ENCODE peak calls at places on chromosomes 3 and 15, in eight cellular contexts. M, W, T, R, U, Y, N and Z are unnamed samples.

GRCh38 chr3:172859035-172859434 is 108.5 kb downstream of the ECT2 start:
- DNase-seq in Y (peak), W (peak), M (no peak), N (no peak), R (no peak), T (no peak), U (peak), Z (no peak)

GRCh38 chr3:45958333-45958791 is 15.1 kb downstream of the CXCR6 start:
- DNase-seq in N (no peak), U (peak), W (peak), T (no peak), M (no peak), Y (no peak), R (no peak), Z (peak)

GRCh38 chr3:49385617-49386016 is 26.2 kb downstream of the RHOA start:
- DNase-seq in U (no peak), R (no peak), T (no peak), Y (no peak), M (no peak), W (no peak), N (no peak), Z (no peak)

GRCh38 chr3:62708642-62709041 is 166.6 kb downstream of the CADPS start:
- DNase-seq in N (no peak), R (no peak), M (peak), W (no peak), U (no peak), Y (peak), T (no peak), Z (no peak)

GRCh38 chr3:117920240-117920923 is 1114.3 kb downstream of the IGSF11 start:
- DNase-seq in T (no peak), M (no peak), W (no peak), N (no peak), Y (peak), R (no peak), U (peak), Z (no peak)

GRCh38 chr3:195173696-195174095 is 97.3 kb downstream of the XXYLT1 start:
- DNase-seq in T (no peak), M (no peak), U (peak), R (no peak), Y (no peak), W (no peak), N (no peak), Z (no peak)

GRCh38 chr3:173583496-173583895 is 186.0 kb downstream of the NLGN1 start:
- DNase-seq in N (no peak), W (no peak), Y (peak), U (peak), R (no peak), T (no peak), M (peak), Z (no peak)

GRCh38 chr3:46935168-46935858 is 41.2 kb downstream of the CCDC12 start:
- DNase-seq in Y (peak), U (peak), R (no peak), M (peak), N (peak), W (peak), T (peak), Z (peak)

GRCh38 chr3:78879516-78879860 is 888.3 kb downstream of the ROBO1 start:
- DNase-seq in M (no peak), T (no peak), Y (peak), N (no peak), U (no peak), W (no peak), R (no peak), Z (no peak)

GRCh38 chr3:120497318-120497717 is 46.5 kb upstream of the FSTL1 start:
- DNase-seq in R (no peak), N (no peak), U (peak), Y (no peak), T (peak), W (peak), M (no peak), Z (peak)

GRCh38 chr3:58329150-58329921 is 3.4 kb upstream of the PXK start:
- DNase-seq in M (no peak), T (no peak), N (no peak), Y (no peak), R (no peak), U (no peak), W (no peak), Z (no peak)

GRCh38 chr15:38683382-38684242 is 119.0 kb upstream of the RASGRP1 start:
- DNase-seq in R (peak), M (peak), N (peak), Y (peak), T (peak), U (peak), W (peak), Z (peak)

GRCh38 chr15:54518145-54518941 is 540.1 kb downstream of the UNC13C start:
- DNase-seq in U (no peak), W (no peak), M (no peak), Y (no peak), N (no peak), T (no peak), R (no peak), Z (no peak)

GRCh38 chr3:447671-448070 is 251.1 kb downstream of the CHL1 start:
- DNase-seq in R (no peak), U (no peak), N (no peak), T (no peak), M (no peak), Y (no peak), W (no peak), Z (no peak)

GRCh38 chr3:24487325-24488242 is 7.1 kb downstream of the THRB start:
- DNase-seq in U (no peak), T (peak), R (no peak), M (no peak), Y (no peak), W (no peak), N (no peak), Z (peak)

GRCh38 chr3:112401617-112402016 is 68.7 kb downstream of the CD200 start:
- DNase-seq in Y (no peak), U (no peak), N (no peak), W (no peak), R (no peak), T (no peak), M (no peak), Z (no peak)

GRCh38 chr3:108489776-108490175 is 20.6 kb downstream of the MYH15 start:
- DNase-seq in T (peak), N (no peak), W (peak), M (peak), U (peak), R (peak), Y (peak), Z (peak)

GRCh38 chr3:128226794-128227399 is 73.6 kb downstream of the EEFSEC start:
- DNase-seq in U (peak), N (no peak), T (peak), Y (peak), M (peak), W (no peak), R (no peak), Z (peak)

GRCh38 chr3:73258057-73258456 is 196.6 kb downstream of the EBLN2 start:
- DNase-seq in T (no peak), N (no peak), U (no peak), R (no peak), M (no peak), W (no peak), Y (no peak), Z (no peak)

GRCh38 chr15:70140543-70141375 is 43.0 kb upstream of the TLE3 start:
- DNase-seq in U (peak), M (no peak), Y (no peak), R (peak), N (no peak), T (no peak), W (peak), Z (no peak)